ENCODE peak calls at places on chromosome 12, in six cellular contexts. Y is SK-N-SH, H is A549, O is cardiac fibroblast, G is K562, I is Panc1. W is an unnamed sample.

GRCh38 chr12:78455991-78456390 is 408.6 kb upstream of the SYT1 start:
- DNase-seq in Y (no peak), O (no peak), H (no peak), I (no peak), G (no peak), W (no peak)

GRCh38 chr12:56634242-56634836 is 4.2 kb upstream of the BAZ2A start:
- DNase-seq in Y (peak; percentile 45), H (peak; percentile 62), I (no peak), O (peak; percentile 16), G (peak; percentile 77), W (no peak)

GRCh38 chr12:51752490-51752889 is 96.0 kb downstream of the FIGNL2 start:
- DNase-seq in G (peak; percentile 20), O (peak; percentile 83), I (no peak), H (peak; percentile 46), Y (no peak), W (peak; percentile 83)

GRCh38 chr12:48965447-48965846 is 6.1 kb downstream of the WNT10B start:
- DNase-seq in O (no peak), I (no peak), G (no peak), H (no peak), Y (peak; percentile 38), W (no peak)

GRCh38 chr12:24608637-24609285 is 340.1 kb downstream of the BCAT1 start:
- DNase-seq in I (no peak), O (peak; percentile 38), G (no peak), Y (no peak), H (no peak), W (no peak)

GRCh38 chr12:104276192-104277131 is 27.1 kb upstream of the EID3 start:
- DNase-seq in G (no peak), Y (no peak), O (no peak), H (peak; percentile 64), I (no peak), W (no peak)

GRCh38 chr12:109460538-109460937 is 16.6 kb downstream of the KCTD10 start:
- DNase-seq in O (no peak), G (peak; percentile 30), I (no peak), Y (no peak), H (no peak), W (no peak)

GRCh38 chr12:6330999-6331714 is 10.7 kb downstream of the TNFRSF1A start:
- DNase-seq in Y (no peak), I (no peak), H (no peak), G (no peak), O (no peak), W (no peak)

GRCh38 chr12:3150820-3151590 is 73.8 kb downstream of the TSPAN9 start:
- DNase-seq in O (peak; percentile 55), H (no peak), I (no peak), Y (peak; percentile 22), G (no peak), W (no peak)

GRCh38 chr12:28807535-28807934 is 341.5 kb upstream of the FAR2 start:
- DNase-seq in G (no peak), H (no peak), Y (no peak), O (no peak), I (no peak), W (no peak)

GRCh38 chr12:51819851-51820720 is 28.4 kb downstream of the FIGNL2 start:
- DNase-seq in G (no peak), H (peak; percentile 77), I (no peak), Y (peak; percentile 54), O (peak; percentile 22), W (no peak)

GRCh38 chr12:12731785-12732184 is 14.6 kb downstream of the CDKN1B start:
- DNase-seq in Y (no peak), O (no peak), H (no peak), I (no peak), G (no peak), W (no peak)

GRCh38 chr12:46549527-46550265 is 177.1 kb upstream of the SLC38A2 start:
- DNase-seq in Y (no peak), H (peak; percentile 82), I (no peak), G (no peak), O (peak; percentile 96), W (peak; percentile 66)

GRCh38 chr12:120190985-120191480 is 3.5 kb downstream of the GCN1 start:
- DNase-seq in O (no peak), I (no peak), G (no peak), H (no peak), Y (no peak), W (no peak)
- H3K4me3 ChIP-seq in O (no peak overlapping the region), I (no peak overlapping the region), G (no peak overlapping the region), H (no peak overlapping the region), Y (no peak overlapping the region), W (no peak overlapping the region)

GRCh38 chr12:70040141-70040540 is 203.1 kb upstream of the CNOT2 start:
- DNase-seq in H (no peak), G (no peak), I (no peak), O (peak; percentile 76), Y (no peak), W (no peak)
- TF ChIP-seq CTCF in H (no peak), G (no peak), I (no peak), O (peak; percentile 25), Y (no peak), W (no peak)

GRCh38 chr12:47807338-47807737 is 12.4 kb downstream of the HDAC7 start:
- DNase-seq in Y (no peak), O (no peak), H (no peak), G (no peak), I (no peak), W (no peak)

GRCh38 chr12:47808574-47809380 is 10.9 kb downstream of the HDAC7 start:
- DNase-seq in Y (no peak), G (peak; percentile 56), I (no peak), O (peak; percentile 58), H (no peak), W (no peak)

GRCh38 chr12:47805417-47805816 is 14.3 kb downstream of the HDAC7 start:
- DNase-seq in H (no peak), Y (no peak), O (no peak), G (no peak), I (no peak), W (no peak)

GRCh38 chr12:47811070-47811391 is 8.7 kb downstream of the HDAC7 start:
- DNase-seq in O (peak; percentile 15), G (no peak), I (no peak), H (no peak), Y (no peak), W (no peak)

GRCh38 chr12:47808049-47808448 is 11.7 kb downstream of the HDAC7 start:
- DNase-seq in O (peak; percentile 69), Y (peak; percentile 73), I (no peak), H (no peak), G (peak; percentile 40), W (no peak)
- H3K4me3 ChIP-seq in O (no peak overlapping the region), Y (no peak overlapping the region), I (no peak overlapping the region), H (no peak overlapping the region), G (no peak overlapping the region), W (no peak overlapping the region)

GRCh38 chr12:26153421-26154154 is 28.8 kb upstream of the BHLHE41 start:
- DNase-seq in O (peak; percentile 98), Y (no peak), G (no peak), I (peak; percentile 100), H (peak; percentile 79), W (peak; percentile 85)
- TF ChIP-seq CTCF in O (peak; percentile 24), Y (peak; percentile 51), G (no peak), I (peak; percentile 23), H (no peak), W (peak; percentile 43)